ENCODE peak calls at places on chromosomes 1 and 21, in eight cellular contexts. H is HCT116, M is hepatocyte, W is PC-3, Y is Karpas-422, E is OCI-LY7, Z is GM23338, I is PC-9. X is an unnamed sample. For H3K9me2, the result is how much of the 10 kb centered on the place peaks cover.

GRCh38 chr1:237386362-237387143 is 344.6 kb downstream of the RYR2 start:
- DNase-seq in I (no peak), E (peak), M (peak), Z (peak), Y (peak), W (peak), H (peak), X (peak)

GRCh38 chr21:31185663-31186062 is 147.4 kb upstream of the KRTAP19-8 start:
- DNase-seq in M (no peak), Z (no peak), E (no peak), I (no peak), H (no peak), Y (no peak), W (no peak), X (no peak)

GRCh38 chr1:145872421-145872891 is 13.2 kb downstream of the ANKRD35 start:
- DNase-seq in H (no peak), I (no peak), W (no peak), Y (no peak), Z (peak), M (no peak), E (no peak), X (peak)

GRCh38 chr1:77170687-77171086 is 48.5 kb downstream of the PIGK start:
- DNase-seq in Z (no peak), W (no peak), M (no peak), H (no peak), E (no peak), I (no peak), Y (no peak), X (peak)

GRCh38 chr1:3320246-3321152 is 134.0 kb upstream of the ARHGEF16 start:
- DNase-seq in E (no peak), I (no peak), Y (no peak), M (peak), H (peak), W (no peak), Z (no peak), X (peak)

GRCh38 chr1:69929278-69930057 is 275.9 kb downstream of the LRRC40 start:
- DNase-seq in Z (no peak), H (no peak), E (no peak), M (no peak), Y (no peak), W (peak), I (no peak), X (peak)

GRCh38 chr1:159054427-159054826 is 22.1 kb downstream of the AIM2 start:
- DNase-seq in H (no peak), M (no peak), Z (no peak), I (no peak), W (no peak), E (no peak), Y (no peak), X (peak)

GRCh38 chr21:26041441-26042180 is 129.0 kb downstream of the APP start:
- DNase-seq in I (no peak), Y (no peak), E (no peak), H (no peak), Z (no peak), M (no peak), W (peak), X (peak)

GRCh38 chr1:62144238-62144831 is 50.3 kb upstream of the L1TD1 start:
- DNase-seq in E (peak), I (no peak), H (peak), W (peak), Z (peak), M (peak), Y (peak), X (peak)

GRCh38 chr1:5754817-5755551 is 237.2 kb downstream of the NPHP4 start:
- DNase-seq in E (no peak), Y (no peak), W (no peak), I (no peak), M (no peak), Z (no peak), H (no peak), X (no peak)

GRCh38 chr1:174982971-174983689 is 16.6 kb upstream of the CACYBP start:
- DNase-seq in I (peak), W (peak), H (peak), E (peak), M (peak), Y (peak), Z (peak), X (peak)

GRCh38 chr1:13754510-13755103 is 54.6 kb downstream of the PRDM2 start:
- DNase-seq in H (no peak), I (no peak), W (peak), E (no peak), M (no peak), Z (no peak), Y (no peak), X (peak)

GRCh38 chr1:11654571-11655262 is at the start of gene FBXO44:
- DNase-seq in M (peak), Y (no peak), H (no peak), I (no peak), Z (peak), E (peak), W (peak), X (peak)

GRCh38 chr1:3465935-3466321 is 11.5 kb downstream of the ARHGEF16 start:
- DNase-seq in Y (no peak), H (no peak), E (no peak), W (no peak), Z (no peak), M (no peak), I (no peak), X (no peak)

GRCh38 chr21:28308516-28308915 is 684.2 kb downstream of the LTN1 start:
- DNase-seq in I (no peak), Z (no peak), W (peak), H (no peak), M (no peak), E (no peak), Y (no peak), X (peak)

GRCh38 chr1:157833155-157833554 is 8.5 kb downstream of the CD5L start:
- DNase-seq in E (peak), Z (no peak), W (no peak), H (no peak), Y (no peak), M (no peak), I (no peak), X (no peak)

GRCh38 chr1:30366914-30367313 is 356.5 kb downstream of the MATN1 start:
- DNase-seq in W (no peak), M (no peak), Y (peak), E (no peak), H (peak), Z (peak), I (no peak), X (no peak)

GRCh38 chr1:235503333-235504121 is 725 bp downstream of the B3GALNT2 start:
- DNase-seq in Z (peak), W (peak), M (peak), E (peak), I (peak), H (no peak), Y (peak), X (peak)

GRCh38 chr21:44687671-44688070 is 5.7 kb upstream of the KRTAP12-1 start:
- DNase-seq in Z (no peak), E (no peak), H (no peak), Y (peak), I (no peak), W (no peak), M (no peak), X (no peak)

GRCh38 chr1:38360807-38361206 is 314.2 kb upstream of the POU3F1 start:
- DNase-seq in Y (no peak), Z (peak), W (no peak), M (no peak), E (peak), H (no peak), I (no peak), X (no peak)

GRCh38 chr1:12778061-12778460 is 4.5 kb downstream of the PRAMEF12 start:
- DNase-seq in E (no peak), Y (no peak), M (no peak), H (no peak), W (no peak), I (no peak), Z (no peak), X (no peak)

GRCh38 chr21:45102391-45102932 is 28.1 kb downstream of the ADARB1 start:
- DNase-seq in H (peak), I (peak), M (no peak), Y (peak), E (peak), W (peak), Z (peak), X (peak)

GRCh38 chr1:40301066-40301465 is 16.0 kb downstream of the COL9A2 start:
- DNase-seq in I (no peak), M (no peak), Z (no peak), H (no peak), Y (no peak), E (no peak), W (no peak), X (no peak)

GRCh38 chr1:27602510-27603319 is 1.2 kb downstream of the AHDC1 start:
- DNase-seq in Y (peak), H (no peak), M (peak), Z (peak), W (peak), I (no peak), E (peak), X (peak)

GRCh38 chr1:189185077-189185476 is 1292.6 kb downstream of the BRINP3 start:
- DNase-seq in Z (peak), M (no peak), I (no peak), H (no peak), Y (no peak), W (no peak), E (no peak), X (no peak)

GRCh38 chr1:205983925-205984725 is 19.1 kb downstream of the RAB7B start:
- DNase-seq in Y (peak), W (peak), M (peak), Z (peak), E (peak), H (peak), I (peak), X (peak)

GRCh38 chr1:155598842-155599331 is 11.1 kb upstream of the MSTO1 start:
- DNase-seq in Z (peak), Y (no peak), E (peak), H (no peak), M (peak), W (no peak), I (no peak), X (peak)

GRCh38 chr1:29471487-29472313 is 235.4 kb downstream of the PTPRU start:
- DNase-seq in Y (no peak), H (no peak), M (no peak), W (no peak), I (no peak), E (no peak), Z (no peak), X (no peak)

GRCh38 chr21:38120984-38121855 is 135.6 kb upstream of the KCNJ15 start:
- DNase-seq in H (no peak), M (no peak), Z (no peak), I (no peak), E (no peak), Y (no peak), W (no peak), X (no peak)

GRCh38 chr21:32611471-32611997 is 643 bp downstream of the CFAP298 start:
- DNase-seq in E (peak), Y (peak), W (peak), M (peak), H (no peak), Z (peak), I (no peak), X (peak)

GRCh38 chr1:24169286-24169685 is 17.8 kb downstream of the IFNLR1 start:
- DNase-seq in Y (no peak), M (no peak), Z (no peak), E (no peak), I (no peak), W (no peak), H (no peak), X (no peak)

GRCh38 chr1:7771673-7772299 is 690 bp downstream of the VAMP3 start:
- DNase-seq in Y (no peak), W (no peak), I (no peak), M (peak), H (no peak), Z (no peak), E (no peak), X (peak)

GRCh38 chr1:44368471-44369151 is 13.6 kb upstream of the ERI3 start:
- DNase-seq in M (no peak), I (no peak), E (no peak), H (no peak), Z (peak), W (no peak), Y (no peak), X (no peak)

GRCh38 chr1:87115317-87115885 is 201.0 kb downstream of the HS2ST1 start:
- DNase-seq in E (no peak), Y (no peak), H (no peak), Z (no peak), W (peak), M (no peak), I (peak), X (peak)
- H3K27ac ChIP-seq in E (no peak), Y (no peak), H (no peak), Z (no peak), W (no peak), M (no peak), I (no peak), X (no peak)

DNA sequence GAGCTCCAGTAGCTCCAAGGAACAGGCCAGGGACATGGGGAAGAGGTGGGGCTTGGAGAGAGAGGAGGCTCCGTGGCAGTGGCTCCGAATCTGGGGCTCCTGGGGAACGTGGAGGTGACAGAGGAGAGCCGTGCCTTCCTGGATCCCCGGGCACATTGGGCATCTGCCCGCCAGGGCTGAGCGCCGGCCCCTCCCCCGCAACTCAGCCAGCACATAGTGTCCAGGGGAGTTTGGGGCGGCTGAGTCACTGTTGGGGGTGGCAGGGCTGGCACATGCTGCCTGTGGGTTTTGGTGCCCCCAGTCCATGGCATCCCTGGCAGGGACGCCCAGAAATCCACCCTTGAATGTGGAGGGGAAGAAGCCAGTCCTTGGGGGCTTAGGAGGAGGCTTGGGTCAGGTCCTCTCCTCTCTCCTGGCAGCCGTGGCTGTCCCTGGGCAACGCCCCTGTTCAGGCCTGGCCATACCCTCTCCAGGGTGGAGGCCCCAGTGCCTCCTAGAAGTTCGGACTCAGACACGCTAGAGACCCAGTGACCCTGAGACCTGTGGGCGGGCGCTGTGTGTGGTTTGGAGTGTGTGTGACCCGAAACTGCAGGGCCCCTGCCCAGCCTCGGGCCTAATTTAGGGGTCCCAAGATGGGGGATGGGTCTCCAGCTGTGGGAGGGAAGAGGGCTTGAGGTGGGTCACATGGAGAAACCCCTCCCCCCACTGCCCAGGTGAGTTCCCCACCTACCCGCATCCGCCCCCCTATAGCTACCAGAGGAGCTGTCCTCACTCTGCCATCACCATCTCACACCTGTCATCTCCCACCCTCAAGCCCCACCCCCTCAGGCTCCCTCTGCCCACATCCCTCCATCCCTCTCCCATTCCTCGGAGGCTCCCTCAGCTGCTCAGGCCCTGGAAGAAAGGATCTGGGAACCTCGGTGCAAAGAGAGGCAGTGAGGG is 1.6 kb downstream of the HSPB7 start:
- DNase-seq in E (no peak), Z (peak), H (no peak), I (no peak), W (no peak), Y (no peak), M (no peak), X (peak)
- H3K9me2 ChIP-seq in E (under half), Z (under half), H (under half), I (under half), W (under half), Y (under half), M (under half), X (under half)

GRCh38 chr1:47731730-47732129 is 265.5 kb downstream of the TRABD2B start:
- DNase-seq in Y (no peak), W (no peak), Z (no peak), M (no peak), I (no peak), H (no peak), E (no peak), X (no peak)

GRCh38 chr1:47729685-47730084 is 267.5 kb downstream of the TRABD2B start:
- DNase-seq in W (no peak), E (no peak), M (no peak), Z (no peak), Y (no peak), I (no peak), H (no peak), X (no peak)

GRCh38 chr1:47727051-47727708 is 270.0 kb downstream of the TRABD2B start:
- DNase-seq in H (no peak), Y (no peak), E (no peak), M (peak), Z (no peak), I (no peak), W (no peak), X (no peak)

GRCh38 chr1:47732489-47732888 is 264.7 kb downstream of the TRABD2B start:
- DNase-seq in I (no peak), E (no peak), Y (no peak), W (no peak), Z (no peak), M (peak), H (no peak), X (no peak)
- H3K4me2 ChIP-seq in I (no peak), E (no peak), Y (no peak), W (no peak), Z (no peak), M (no peak), H (no peak), X (no peak)

GRCh38 chr1:59179673-59180072 is 117.2 kb upstream of the FGGY start:
- DNase-seq in E (no peak), I (no peak), W (peak), M (no peak), Y (no peak), Z (no peak), H (no peak), X (peak)
- H3K27ac ChIP-seq in E (no peak), I (no peak), W (no peak), M (peak), Y (no peak), Z (no peak), H (no peak), X (no peak)